ENCODE peak calls at places on chromosomes 2 and 18, in seven cellular contexts. One of them, this sample, is unnamed. For H3K4me1, the result is how much of the 10 kb centered on the place peaks cover.

GRCh38 chr2:45578056-45578843 is 32.8 kb downstream of the SRBD1 start:
- DNase-seq in A549: peak
- DNase-seq in sigmoid colon: no peak
- DNase-seq in ovary: no peak
- DNase-seq in GM12878: no peak
- DNase-seq in stomach: no peak
- DNase-seq in testis: no peak
- DNase-seq in this sample: no peak

GRCh38 chr2:112666764-112667122 is 21.0 kb downstream of the SLC20A1 start:
- DNase-seq in A549: no peak
- DNase-seq in sigmoid colon: no peak
- DNase-seq in ovary: no peak
- DNase-seq in GM12878: no peak
- DNase-seq in stomach: no peak
- DNase-seq in testis: no peak
- DNase-seq in this sample: no peak

GRCh38 chr2:176261136-176261535 is 8.1 kb upstream of the MTX2 start:
- DNase-seq in A549: no peak
- DNase-seq in sigmoid colon: no peak
- DNase-seq in ovary: no peak
- DNase-seq in GM12878: no peak
- DNase-seq in stomach: no peak
- DNase-seq in testis: no peak
- DNase-seq in this sample: no peak

GRCh38 chr18:78638889-78639596 is 340.6 kb upstream of the SALL3 start:
- DNase-seq in A549: no peak
- DNase-seq in sigmoid colon: no peak
- DNase-seq in ovary: no peak
- DNase-seq in GM12878: no peak
- DNase-seq in stomach: peak
- DNase-seq in testis: no peak
- DNase-seq in this sample: no peak

GRCh38 chr2:64454316-64455030 is 511 bp downstream of the LGALSL start:
- DNase-seq in A549: peak
- DNase-seq in sigmoid colon: peak
- DNase-seq in ovary: peak
- DNase-seq in GM12878: no peak
- DNase-seq in stomach: peak
- DNase-seq in testis: peak
- DNase-seq in this sample: peak

GRCh38 chr2:125167152-125167551 is 1142.1 kb downstream of the CNTNAP5 start:
- DNase-seq in A549: no peak
- DNase-seq in sigmoid colon: no peak
- DNase-seq in ovary: no peak
- DNase-seq in GM12878: no peak
- DNase-seq in stomach: no peak
- DNase-seq in testis: no peak
- DNase-seq in this sample: no peak

GRCh38 chr18:48613589-48613988 is 74.8 kb downstream of the CTIF start:
- DNase-seq in A549: no peak
- DNase-seq in sigmoid colon: peak
- DNase-seq in ovary: peak
- DNase-seq in GM12878: no peak
- DNase-seq in stomach: no peak
- DNase-seq in testis: peak
- DNase-seq in this sample: no peak

GRCh38 chr2:96824079-96824870 is 8.2 kb downstream of the CNNM3 start:
- DNase-seq in A549: no peak
- DNase-seq in sigmoid colon: no peak
- DNase-seq in ovary: no peak
- DNase-seq in GM12878: no peak
- DNase-seq in stomach: no peak
- DNase-seq in testis: no peak
- DNase-seq in this sample: no peak

GRCh38 chr2:225889452-225889851 is 489.9 kb downstream of the NYAP2 start:
- DNase-seq in A549: peak
- DNase-seq in sigmoid colon: no peak
- DNase-seq in ovary: no peak
- DNase-seq in GM12878: no peak
- DNase-seq in stomach: no peak
- DNase-seq in testis: peak
- DNase-seq in this sample: no peak

GRCh38 chr2:158894078-158894477 is 74.4 kb upstream of the TANC1 start:
- DNase-seq in A549: no peak
- DNase-seq in sigmoid colon: no peak
- DNase-seq in ovary: no peak
- DNase-seq in GM12878: no peak
- DNase-seq in stomach: no peak
- DNase-seq in testis: no peak
- DNase-seq in this sample: no peak

GRCh38 chr2:227509824-227510619 is 38.1 kb downstream of the AGFG1 start:
- DNase-seq in A549: no peak
- DNase-seq in sigmoid colon: no peak
- DNase-seq in ovary: no peak
- DNase-seq in GM12878: no peak
- DNase-seq in stomach: no peak
- DNase-seq in testis: no peak
- DNase-seq in this sample: no peak

GRCh38 chr2:179201884-179202283 is 62.7 kb downstream of the SESTD1 start:
- DNase-seq in A549: no peak
- DNase-seq in sigmoid colon: no peak
- DNase-seq in ovary: no peak
- DNase-seq in GM12878: no peak
- DNase-seq in stomach: no peak
- DNase-seq in testis: no peak
- DNase-seq in this sample: no peak

GRCh38 chr2:44515416-44515815 is 153.7 kb downstream of the CAMKMT start:
- DNase-seq in A549: no peak
- DNase-seq in sigmoid colon: no peak
- DNase-seq in ovary: no peak
- DNase-seq in GM12878: no peak
- DNase-seq in stomach: no peak
- DNase-seq in testis: no peak
- DNase-seq in this sample: no peak

GRCh38 chr2:145845207-145845894 is 1325.4 kb upstream of the ZEB2 start:
- DNase-seq in A549: no peak
- DNase-seq in sigmoid colon: no peak
- DNase-seq in ovary: no peak
- DNase-seq in GM12878: no peak
- DNase-seq in stomach: no peak
- DNase-seq in testis: no peak
- DNase-seq in this sample: no peak

GRCh38 chr2:202023198-202023903 is 10.3 kb upstream of the FZD7 start:
- DNase-seq in A549: no peak
- DNase-seq in sigmoid colon: no peak
- DNase-seq in ovary: no peak
- DNase-seq in GM12878: no peak
- DNase-seq in stomach: no peak
- DNase-seq in testis: no peak
- DNase-seq in this sample: no peak

GRCh38 chr2:126658910-126659613 is 3.1 kb downstream of the GYPC start:
- DNase-seq in A549: no peak
- DNase-seq in sigmoid colon: peak
- DNase-seq in ovary: peak
- DNase-seq in GM12878: peak
- DNase-seq in stomach: peak
- DNase-seq in testis: peak
- DNase-seq in this sample: peak

GRCh38 chr18:59705145-59705544 is 7.9 kb upstream of the CCBE1 start:
- DNase-seq in A549: no peak
- DNase-seq in sigmoid colon: no peak
- DNase-seq in ovary: no peak
- DNase-seq in GM12878: no peak
- DNase-seq in stomach: no peak
- DNase-seq in testis: no peak
- DNase-seq in this sample: no peak

GRCh38 chr2:70104231-70105111 is 17.2 kb downstream of the PCBP1 start:
- DNase-seq in A549: no peak
- DNase-seq in sigmoid colon: peak
- DNase-seq in ovary: peak
- DNase-seq in GM12878: no peak
- DNase-seq in stomach: peak
- DNase-seq in testis: peak
- DNase-seq in this sample: peak

GRCh38 chr2:189213226-189213625 is 33.7 kb upstream of the COL5A2 start:
- DNase-seq in A549: no peak
- DNase-seq in sigmoid colon: no peak
- DNase-seq in ovary: no peak
- DNase-seq in GM12878: no peak
- DNase-seq in stomach: no peak
- DNase-seq in testis: no peak
- DNase-seq in this sample: no peak

GRCh38 chr2:189218236-189218635 is 38.7 kb upstream of the COL5A2 start:
- DNase-seq in A549: no peak
- DNase-seq in sigmoid colon: no peak
- DNase-seq in ovary: no peak
- DNase-seq in GM12878: no peak
- DNase-seq in stomach: no peak
- DNase-seq in testis: no peak
- DNase-seq in this sample: no peak

GRCh38 chr2:189217546-189217945 is 38.0 kb upstream of the COL5A2 start:
- DNase-seq in A549: no peak
- DNase-seq in sigmoid colon: no peak
- DNase-seq in ovary: no peak
- DNase-seq in GM12878: no peak
- DNase-seq in stomach: no peak
- DNase-seq in testis: no peak
- DNase-seq in this sample: no peak

GRCh38 chr2:189214484-189214883 is 34.9 kb upstream of the COL5A2 start:
- DNase-seq in A549: no peak
- DNase-seq in sigmoid colon: no peak
- DNase-seq in ovary: no peak
- DNase-seq in GM12878: no peak
- DNase-seq in stomach: no peak
- DNase-seq in testis: no peak
- DNase-seq in this sample: no peak

DNA sequence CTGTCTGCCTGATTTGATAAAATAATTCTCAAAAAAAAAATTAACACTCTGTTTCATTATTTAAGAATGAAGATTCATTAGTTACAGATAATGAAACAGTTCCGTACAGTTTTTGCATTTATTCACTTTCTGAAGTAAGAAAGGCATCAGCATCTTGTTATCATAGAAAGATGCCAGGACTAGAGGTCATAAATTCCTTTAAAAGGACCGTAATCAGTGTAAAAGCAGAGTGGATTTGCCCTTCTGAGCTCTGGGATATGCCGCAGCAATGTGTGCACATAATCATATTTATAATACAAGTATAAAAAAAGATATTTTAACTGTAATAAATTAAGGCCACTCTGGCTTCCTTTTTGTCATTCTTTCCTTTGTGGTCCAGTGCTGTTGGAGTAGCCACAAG is 37.5 kb upstream of the COL5A2 start:
- DNase-seq in A549: no peak
- DNase-seq in sigmoid colon: no peak
- DNase-seq in ovary: no peak
- DNase-seq in GM12878: no peak
- DNase-seq in stomach: no peak
- DNase-seq in testis: no peak
- DNase-seq in this sample: no peak
- TF ChIP-seq POLR2A in A549: no peak
- TF ChIP-seq POLR2A in sigmoid colon: no peak
- TF ChIP-seq POLR2A in ovary: no peak
- TF ChIP-seq POLR2A in GM12878: no peak
- TF ChIP-seq POLR2A in stomach: no peak
- TF ChIP-seq POLR2A in testis: no peak
- TF ChIP-seq POLR2A in this sample: no peak

GRCh38 chr2:215071676-215072075 is 66.8 kb downstream of the ABCA12 start:
- DNase-seq in A549: no peak
- DNase-seq in sigmoid colon: no peak
- DNase-seq in ovary: no peak
- DNase-seq in GM12878: no peak
- DNase-seq in stomach: no peak
- DNase-seq in testis: no peak
- DNase-seq in this sample: no peak
- TF ChIP-seq CTCF in A549: no peak
- TF ChIP-seq CTCF in sigmoid colon: no peak
- TF ChIP-seq CTCF in ovary: no peak
- TF ChIP-seq CTCF in GM12878: no peak
- TF ChIP-seq CTCF in stomach: no peak
- TF ChIP-seq CTCF in testis: no peak
- TF ChIP-seq CTCF in this sample: no peak

GRCh38 chr18:55323051-55323994 is 264.7 kb downstream of the TCF4 start:
- DNase-seq in A549: no peak
- DNase-seq in sigmoid colon: no peak
- DNase-seq in ovary: no peak
- DNase-seq in GM12878: no peak
- DNase-seq in stomach: no peak
- DNase-seq in testis: no peak
- DNase-seq in this sample: no peak
- H3K4me1 ChIP-seq in A549: under half
- H3K4me1 ChIP-seq in sigmoid colon: under half
- H3K4me1 ChIP-seq in ovary: under half
- H3K4me1 ChIP-seq in GM12878: under half
- H3K4me1 ChIP-seq in stomach: under half
- H3K4me1 ChIP-seq in testis: under half
- H3K4me1 ChIP-seq in this sample: under half

GRCh38 chr18:45670281-45670962 is 53.6 kb upstream of the SLC14A1 start:
- DNase-seq in A549: no peak
- DNase-seq in sigmoid colon: no peak
- DNase-seq in ovary: no peak
- DNase-seq in GM12878: no peak
- DNase-seq in stomach: no peak
- DNase-seq in testis: peak
- DNase-seq in this sample: no peak
- TF ChIP-seq POLR2A in A549: no peak
- TF ChIP-seq POLR2A in sigmoid colon: no peak
- TF ChIP-seq POLR2A in ovary: no peak
- TF ChIP-seq POLR2A in GM12878: no peak
- TF ChIP-seq POLR2A in stomach: no peak
- TF ChIP-seq POLR2A in testis: no peak
- TF ChIP-seq POLR2A in this sample: no peak